ENCODE peak calls at places on chromosomes 6 and 20, in ten cellular contexts. F is pancreas, L is GM23338, E is AG09319, X is lower lobe of right lung, P is retinal pigment epithelial cell, G is endothelial cell, A is left ventricle myocardium inferior, I is H9, W is adrenal gland. Y is an unnamed sample.

GRCh38 chr6:17816921-17817611 is 110.3 kb upstream of the NUP153 start:
- DNase-seq in F (no peak), E (no peak), A (no peak), X (no peak), L (no peak), P (no peak), W (no peak), G (no peak), I (no peak), Y (no peak)

GRCh38 chr20:47502271-47502730 is 614 bp downstream of the NCOA3 start:
- DNase-seq in F (peak; percentile 49), W (peak; percentile 30), E (no peak), G (no peak), A (peak; percentile 29), I (no peak), P (no peak), L (peak; percentile 39), X (peak; percentile 60), Y (no peak)

GRCh38 chr6:83758533-83758932 is 49.6 kb upstream of the SNAP91 start:
- DNase-seq in F (no peak), A (no peak), P (no peak), L (no peak), W (no peak), E (no peak), I (no peak), X (no peak), G (no peak), Y (no peak)

GRCh38 chr6:116458264-116458663 is 2.9 kb upstream of the CALHM6 start:
- DNase-seq in E (no peak), F (no peak), P (no peak), L (no peak), G (no peak), W (no peak), X (no peak), I (no peak), A (no peak), Y (no peak)

GRCh38 chr6:169341065-169341464 is 87.4 kb upstream of the THBS2 start:
- DNase-seq in A (no peak), G (no peak), P (no peak), X (no peak), I (no peak), F (no peak), L (no peak), W (no peak), E (no peak), Y (no peak)

GRCh38 chr6:19332806-19333460 is 504.2 kb upstream of the ID4 start:
- DNase-seq in F (no peak), W (no peak), G (no peak), E (no peak), A (no peak), L (no peak), I (no peak), X (no peak), P (no peak), Y (no peak)

GRCh38 chr6:98828210-98828798 is 6.1 kb upstream of the POU3F2 start:
- DNase-seq in G (no peak), F (no peak), A (no peak), E (no peak), I (no peak), P (no peak), X (no peak), L (peak; percentile 35), W (no peak), Y (peak; percentile 23)

GRCh38 chr20:44990425-44990824 is 24.1 kb downstream of the STK4 start:
- DNase-seq in A (no peak), X (no peak), E (no peak), L (no peak), F (no peak), P (no peak), I (no peak), W (no peak), G (no peak), Y (no peak)

GRCh38 chr20:7346562-7346961 is 579.1 kb downstream of the BMP2 start:
- DNase-seq in X (no peak), G (no peak), A (no peak), W (no peak), I (no peak), L (no peak), P (no peak), E (no peak), F (no peak), Y (no peak)

GRCh38 chr6:14862845-14863244 is 383.0 kb upstream of the JARID2 start:
- DNase-seq in E (no peak), X (no peak), A (no peak), W (no peak), L (no peak), G (no peak), P (no peak), F (no peak), I (no peak), Y (no peak)

GRCh38 chr6:14861491-14861943 is 384.4 kb upstream of the JARID2 start:
- DNase-seq in I (peak; percentile 80), F (no peak), W (no peak), G (no peak), P (no peak), A (no peak), L (peak; percentile 64), E (no peak), X (no peak), Y (no peak)

GRCh38 chr6:14867807-14868206 is 378.1 kb upstream of the JARID2 start:
- DNase-seq in F (no peak), W (no peak), A (no peak), X (no peak), E (no peak), L (no peak), G (no peak), I (no peak), P (no peak), Y (no peak)

GRCh38 chr6:14865609-14866100 is 380.2 kb upstream of the JARID2 start:
- DNase-seq in F (no peak), X (no peak), L (no peak), W (no peak), A (no peak), E (no peak), I (no peak), P (no peak), G (no peak), Y (no peak)

GRCh38 chr6:14863896-14864850 is 381.7 kb upstream of the JARID2 start:
- DNase-seq in P (no peak), I (no peak), X (no peak), F (no peak), W (no peak), E (no peak), L (peak; percentile 62), G (no peak), A (no peak), Y (no peak)
- TF ChIP-seq CTCF in P (no peak), I (peak; percentile 47), X (no peak), F (no peak), W (no peak), E (peak; percentile 10), L (peak; percentile 17), G (no peak), A (peak; percentile 19), Y (no peak)

DNA sequence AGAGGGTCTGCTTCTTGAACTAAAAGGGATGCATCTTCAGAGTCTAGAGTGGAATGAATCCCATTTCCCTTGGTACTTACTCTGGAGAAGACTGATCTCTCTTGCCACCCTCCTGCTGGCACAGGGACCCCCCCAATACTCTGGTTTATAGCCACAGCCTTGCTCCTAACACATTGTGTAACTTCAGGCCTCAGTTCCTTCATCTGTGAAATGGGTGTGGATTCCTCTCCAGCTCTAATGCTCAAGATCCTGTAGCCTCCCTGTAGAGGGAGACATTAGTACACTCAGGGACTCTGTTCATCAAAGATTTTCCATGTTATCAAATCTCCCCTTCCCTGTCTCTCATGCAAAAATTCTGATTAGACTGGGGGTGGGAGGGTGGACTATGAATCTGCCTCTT is 315.7 kb upstream of the MOCS1 start:
- DNase-seq in W (no peak), F (no peak), E (no peak), P (no peak), A (no peak), I (no peak), L (no peak), G (no peak), X (no peak), Y (no peak)
- TF ChIP-seq CTCF in W (no peak), F (no peak), E (no peak), P (no peak), A (no peak), I (no peak), L (no peak), G (no peak), X (no peak), Y (no peak)

GRCh38 chr6:31702819-31703716 is at the start of gene ABHD16A:
- DNase-seq in P (peak; percentile 94), X (peak; percentile 100), I (peak; percentile 99), E (peak; percentile 96), G (peak; percentile 93), F (peak; percentile 99), W (peak; percentile 99), A (peak; percentile 99), L (peak; percentile 99), Y (peak; percentile 99)
- TF ChIP-seq CTCF in P (no peak), X (no peak), I (no peak), E (no peak), G (no peak), F (no peak), W (peak; percentile 18), A (peak; percentile 24), L (no peak), Y (no peak)

DNA sequence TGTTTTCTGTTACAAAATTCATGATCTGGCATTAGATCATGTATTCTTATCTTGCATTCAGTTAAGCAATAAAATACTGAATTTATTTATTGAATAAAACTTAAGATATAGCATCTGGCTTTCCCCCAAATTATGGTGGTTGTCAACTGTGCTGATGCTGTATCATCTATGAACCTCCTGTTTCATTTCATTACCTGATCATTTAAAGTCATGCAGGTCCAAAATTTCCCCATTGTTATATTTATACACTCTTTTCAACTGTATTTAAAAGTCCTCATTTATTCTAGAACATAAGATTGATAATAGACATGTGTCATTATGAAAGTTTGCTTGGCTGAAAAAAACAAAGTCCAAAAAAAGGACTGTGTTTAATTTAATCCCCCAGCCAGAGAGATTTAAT is 627.4 kb upstream of the ADGRB3 start:
- DNase-seq in E (no peak), X (no peak), I (no peak), G (no peak), P (no peak), F (no peak), A (no peak), W (no peak), L (no peak), Y (no peak)
- TF ChIP-seq CTCF in E (no peak), X (no peak), I (no peak), G (no peak), P (no peak), F (no peak), A (no peak), W (no peak), L (no peak), Y (no peak)